ENCODE peak calls at places on chromosomes 4 and X, in eight cellular contexts. One of them, this sample, is unnamed.

GRCh38 chrX:153775631-153776595 is 4.9 kb upstream of the SRPK3 start:
- DNase-seq in breast epithelium: no peak
- DNase-seq in sigmoid colon: peak; percentile 45
- DNase-seq in IMR-90: no peak
- DNase-seq in A549: no peak
- DNase-seq in stomach: no peak
- DNase-seq in ovary: no peak
- DNase-seq in HCT116: no peak
- DNase-seq in this sample: no peak

GRCh38 chrX:24391362-24391761 is 30.9 kb downstream of the SUPT20HL1 start:
- DNase-seq in breast epithelium: no peak
- DNase-seq in sigmoid colon: no peak
- DNase-seq in IMR-90: no peak
- DNase-seq in A549: no peak
- DNase-seq in stomach: no peak
- DNase-seq in ovary: no peak
- DNase-seq in HCT116: no peak
- DNase-seq in this sample: no peak

GRCh38 chr4:53141308-53141707 is 224.6 kb downstream of the SCFD2 start:
- DNase-seq in breast epithelium: no peak
- DNase-seq in sigmoid colon: no peak
- DNase-seq in IMR-90: peak; percentile 19
- DNase-seq in A549: no peak
- DNase-seq in stomach: no peak
- DNase-seq in ovary: no peak
- DNase-seq in HCT116: no peak
- DNase-seq in this sample: no peak

GRCh38 chr4:58602022-58602421 is 1491.8 kb upstream of the IGFBP7 start:
- DNase-seq in breast epithelium: no peak
- DNase-seq in sigmoid colon: no peak
- DNase-seq in IMR-90: no peak
- DNase-seq in A549: no peak
- DNase-seq in stomach: no peak
- DNase-seq in ovary: no peak
- DNase-seq in HCT116: no peak
- DNase-seq in this sample: no peak

GRCh38 chr4:114807759-114808404 is 209.3 kb downstream of the UGT8 start:
- DNase-seq in breast epithelium: no peak
- DNase-seq in sigmoid colon: no peak
- DNase-seq in IMR-90: peak; percentile 3
- DNase-seq in A549: peak; percentile 34
- DNase-seq in stomach: peak; percentile 45
- DNase-seq in ovary: no peak
- DNase-seq in HCT116: peak; percentile 42
- DNase-seq in this sample: no peak

GRCh38 chr4:153146031-153146430 is 58.2 kb upstream of the TRIM2 start:
- DNase-seq in breast epithelium: no peak
- DNase-seq in sigmoid colon: no peak
- DNase-seq in IMR-90: no peak
- DNase-seq in A549: no peak
- DNase-seq in stomach: no peak
- DNase-seq in ovary: no peak
- DNase-seq in HCT116: no peak
- DNase-seq in this sample: no peak

GRCh38 chrX:41449615-41450014 is 2.5 kb downstream of the NYX start:
- DNase-seq in breast epithelium: no peak
- DNase-seq in sigmoid colon: no peak
- DNase-seq in IMR-90: peak; percentile 24
- DNase-seq in A549: no peak
- DNase-seq in stomach: no peak
- DNase-seq in ovary: no peak
- DNase-seq in HCT116: no peak
- DNase-seq in this sample: no peak

GRCh38 chrX:9953396-9953795 is 13.8 kb upstream of the CLDN34 start:
- DNase-seq in breast epithelium: no peak
- DNase-seq in sigmoid colon: no peak
- DNase-seq in IMR-90: no peak
- DNase-seq in A549: no peak
- DNase-seq in stomach: no peak
- DNase-seq in ovary: no peak
- DNase-seq in HCT116: no peak
- DNase-seq in this sample: no peak

GRCh38 chr4:155403886-155404285 is 27.1 kb upstream of the MAP9 start:
- DNase-seq in breast epithelium: no peak
- DNase-seq in sigmoid colon: no peak
- DNase-seq in IMR-90: peak; percentile 72
- DNase-seq in A549: peak; percentile 40
- DNase-seq in stomach: no peak
- DNase-seq in ovary: no peak
- DNase-seq in HCT116: peak; percentile 36
- DNase-seq in this sample: no peak

GRCh38 chr4:150943126-150943525 is 72.0 kb downstream of the LRBA start:
- DNase-seq in breast epithelium: no peak
- DNase-seq in sigmoid colon: no peak
- DNase-seq in IMR-90: no peak
- DNase-seq in A549: no peak
- DNase-seq in stomach: no peak
- DNase-seq in ovary: no peak
- DNase-seq in HCT116: no peak
- DNase-seq in this sample: no peak

GRCh38 chr4:78938868-78939666 is at the start of gene PAQR3:
- DNase-seq in breast epithelium: peak; percentile 64
- DNase-seq in sigmoid colon: peak; percentile 92
- DNase-seq in IMR-90: peak; percentile 76
- DNase-seq in A549: peak; percentile 76
- DNase-seq in stomach: peak; percentile 87
- DNase-seq in ovary: peak; percentile 83
- DNase-seq in HCT116: peak; percentile 57
- DNase-seq in this sample: peak; percentile 72

GRCh38 chrX:41137589-41137988 is 52.3 kb downstream of the USP9X start:
- DNase-seq in breast epithelium: no peak
- DNase-seq in sigmoid colon: no peak
- DNase-seq in IMR-90: peak; percentile 19
- DNase-seq in A549: no peak
- DNase-seq in stomach: no peak
- DNase-seq in ovary: no peak
- DNase-seq in HCT116: no peak
- DNase-seq in this sample: no peak

GRCh38 chr4:167020410-167020809 is 213.9 kb downstream of the SPOCK3 start:
- DNase-seq in breast epithelium: no peak
- DNase-seq in sigmoid colon: no peak
- DNase-seq in IMR-90: no peak
- DNase-seq in A549: peak; percentile 11
- DNase-seq in stomach: no peak
- DNase-seq in ovary: no peak
- DNase-seq in HCT116: no peak
- DNase-seq in this sample: no peak

GRCh38 chr4:40402556-40402955 is 67.4 kb downstream of the CHRNA9 start:
- DNase-seq in breast epithelium: no peak
- DNase-seq in sigmoid colon: no peak
- DNase-seq in IMR-90: no peak
- DNase-seq in A549: no peak
- DNase-seq in stomach: no peak
- DNase-seq in ovary: no peak
- DNase-seq in HCT116: no peak
- DNase-seq in this sample: no peak

GRCh38 chr4:47415719-47416118 is 47.8 kb downstream of the COMMD8 start:
- DNase-seq in breast epithelium: no peak
- DNase-seq in sigmoid colon: no peak
- DNase-seq in IMR-90: no peak
- DNase-seq in A549: no peak
- DNase-seq in stomach: no peak
- DNase-seq in ovary: no peak
- DNase-seq in HCT116: no peak
- DNase-seq in this sample: no peak

GRCh38 chr4:18155062-18156041 is 133.8 kb upstream of the LCORL start:
- DNase-seq in breast epithelium: no peak
- DNase-seq in sigmoid colon: no peak
- DNase-seq in IMR-90: no peak
- DNase-seq in A549: no peak
- DNase-seq in stomach: no peak
- DNase-seq in ovary: no peak
- DNase-seq in HCT116: no peak
- DNase-seq in this sample: no peak

GRCh38 chr4:54940996-54941395 is 184.4 kb downstream of the KDR start:
- DNase-seq in breast epithelium: no peak
- DNase-seq in sigmoid colon: no peak
- DNase-seq in IMR-90: no peak
- DNase-seq in A549: no peak
- DNase-seq in stomach: no peak
- DNase-seq in ovary: no peak
- DNase-seq in HCT116: no peak
- DNase-seq in this sample: no peak

GRCh38 chr4:102390438-102390837 is 45.2 kb upstream of the SLC39A8 start:
- DNase-seq in breast epithelium: no peak
- DNase-seq in sigmoid colon: no peak
- DNase-seq in IMR-90: no peak
- DNase-seq in A549: no peak
- DNase-seq in stomach: no peak
- DNase-seq in ovary: no peak
- DNase-seq in HCT116: no peak
- DNase-seq in this sample: no peak

GRCh38 chrX:72306085-72306801 is 529 bp upstream of the CITED1 start:
- DNase-seq in breast epithelium: no peak
- DNase-seq in sigmoid colon: no peak
- DNase-seq in IMR-90: no peak
- DNase-seq in A549: peak; percentile 20
- DNase-seq in stomach: no peak
- DNase-seq in ovary: no peak
- DNase-seq in HCT116: no peak
- DNase-seq in this sample: no peak
- H3K4me3 ChIP-seq in breast epithelium: peak overlapping the region; percentile 46
- H3K4me3 ChIP-seq in sigmoid colon: peak overlapping the region; percentile 53
- H3K4me3 ChIP-seq in IMR-90: peak overlapping the region; percentile 65
- H3K4me3 ChIP-seq in A549: peak overlapping the region; percentile 63
- H3K4me3 ChIP-seq in stomach: peak overlapping the region; percentile 50
- H3K4me3 ChIP-seq in ovary: peak overlapping the region; percentile 26
- H3K4me3 ChIP-seq in HCT116: peak overlapping the region; percentile 60
- H3K4me3 ChIP-seq in this sample: no peak overlapping the region

DNA sequence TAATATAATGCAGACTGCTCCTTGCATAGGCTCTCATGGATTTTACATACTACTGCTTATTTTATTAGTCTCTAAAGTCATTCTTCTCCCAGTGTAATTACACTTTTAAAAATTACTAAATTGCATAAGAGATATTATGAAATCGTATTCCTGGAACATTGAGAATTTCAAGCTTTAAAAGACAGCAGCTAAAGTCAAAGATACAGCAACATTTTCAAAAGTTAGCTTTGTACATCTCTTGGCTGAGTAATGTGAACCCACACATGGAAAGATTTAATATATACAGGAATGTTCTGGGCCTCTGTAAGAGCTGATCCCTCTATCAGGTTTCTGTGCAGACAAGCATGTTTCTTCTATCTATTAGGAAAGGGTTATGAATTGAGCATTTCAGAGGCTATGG is 148.3 kb upstream of the SPRY1 start:
- DNase-seq in breast epithelium: no peak
- DNase-seq in sigmoid colon: no peak
- DNase-seq in IMR-90: peak; percentile 58
- DNase-seq in A549: no peak
- DNase-seq in stomach: no peak
- DNase-seq in ovary: no peak
- DNase-seq in HCT116: no peak
- DNase-seq in this sample: no peak
- TF ChIP-seq CTCF in breast epithelium: no peak
- TF ChIP-seq CTCF in sigmoid colon: no peak
- TF ChIP-seq CTCF in IMR-90: no peak
- TF ChIP-seq CTCF in A549: no peak
- TF ChIP-seq CTCF in stomach: no peak
- TF ChIP-seq CTCF in ovary: no peak
- TF ChIP-seq CTCF in HCT116: no peak
- TF ChIP-seq CTCF in this sample: no peak

DNA sequence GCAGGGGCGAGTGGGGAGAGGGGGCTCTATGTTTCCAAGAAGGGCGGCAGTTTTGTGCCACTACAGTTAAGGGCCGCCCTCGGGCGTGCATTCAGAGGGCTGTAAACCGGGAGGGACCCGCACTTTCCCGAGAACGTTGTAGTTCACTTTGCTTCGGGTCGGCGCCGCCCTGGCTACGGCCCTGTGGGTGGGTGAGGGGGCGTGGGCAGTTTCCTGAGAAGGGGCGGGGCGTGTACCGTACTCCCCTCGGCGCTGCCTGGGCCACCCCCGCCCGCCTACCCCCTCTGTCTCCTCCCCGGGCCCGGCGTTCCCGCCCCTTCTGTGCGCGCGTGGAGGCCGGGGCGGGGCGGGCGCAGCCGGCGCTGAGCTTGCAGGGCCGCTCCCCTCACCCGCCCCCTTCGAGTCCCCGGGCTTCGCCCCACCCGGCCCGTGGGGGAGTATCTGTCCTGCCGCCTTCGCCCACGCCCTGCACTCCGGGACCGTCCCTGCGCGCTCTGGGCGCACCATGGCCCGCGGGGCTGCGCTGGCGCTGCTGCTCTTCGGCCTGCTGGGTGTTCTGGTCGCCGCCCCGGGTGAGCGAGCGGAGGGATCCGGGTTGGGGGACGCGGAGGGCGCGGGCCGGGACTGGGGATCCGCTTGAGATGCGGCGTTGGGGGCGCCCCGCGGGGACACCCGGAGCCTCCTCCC is at the start of gene CD99:
- DNase-seq in breast epithelium: peak; percentile 44
- DNase-seq in sigmoid colon: peak; percentile 95
- DNase-seq in IMR-90: peak; percentile 78
- DNase-seq in A549: peak; percentile 92
- DNase-seq in stomach: peak; percentile 89
- DNase-seq in ovary: peak; percentile 92
- DNase-seq in HCT116: no peak
- DNase-seq in this sample: peak; percentile 98
- TF ChIP-seq POLR2A in breast epithelium: no peak
- TF ChIP-seq POLR2A in sigmoid colon: peak; percentile 78
- TF ChIP-seq POLR2A in IMR-90: peak; percentile 39
- TF ChIP-seq POLR2A in A549: no peak
- TF ChIP-seq POLR2A in stomach: no peak
- TF ChIP-seq POLR2A in ovary: peak; percentile 42
- TF ChIP-seq POLR2A in HCT116: no peak
- TF ChIP-seq POLR2A in this sample: no peak

GRCh38 chrX:132407704-132408103 is 81.1 kb downstream of the MBNL3 start:
- DNase-seq in breast epithelium: no peak
- DNase-seq in sigmoid colon: no peak
- DNase-seq in IMR-90: no peak
- DNase-seq in A549: no peak
- DNase-seq in stomach: no peak
- DNase-seq in ovary: no peak
- DNase-seq in HCT116: no peak
- DNase-seq in this sample: no peak

GRCh38 chrX:132411310-132411977 is 77.4 kb downstream of the MBNL3 start:
- DNase-seq in breast epithelium: no peak
- DNase-seq in sigmoid colon: no peak
- DNase-seq in IMR-90: no peak
- DNase-seq in A549: no peak
- DNase-seq in stomach: no peak
- DNase-seq in ovary: no peak
- DNase-seq in HCT116: no peak
- DNase-seq in this sample: no peak

GRCh38 chrX:132413459-132413858 is 75.4 kb downstream of the MBNL3 start:
- DNase-seq in breast epithelium: no peak
- DNase-seq in sigmoid colon: no peak
- DNase-seq in IMR-90: no peak
- DNase-seq in A549: peak; percentile 3
- DNase-seq in stomach: no peak
- DNase-seq in ovary: no peak
- DNase-seq in HCT116: peak; percentile 32
- DNase-seq in this sample: no peak

GRCh38 chrX:132412208-132412607 is 76.6 kb downstream of the MBNL3 start:
- DNase-seq in breast epithelium: no peak
- DNase-seq in sigmoid colon: no peak
- DNase-seq in IMR-90: no peak
- DNase-seq in A549: no peak
- DNase-seq in stomach: no peak
- DNase-seq in ovary: no peak
- DNase-seq in HCT116: no peak
- DNase-seq in this sample: no peak

GRCh38 chrX:132409780-132410556 is 78.9 kb downstream of the MBNL3 start:
- DNase-seq in breast epithelium: no peak
- DNase-seq in sigmoid colon: no peak
- DNase-seq in IMR-90: no peak
- DNase-seq in A549: no peak
- DNase-seq in stomach: no peak
- DNase-seq in ovary: no peak
- DNase-seq in HCT116: no peak
- DNase-seq in this sample: no peak
- H3K4me3 ChIP-seq in breast epithelium: no peak overlapping the region
- H3K4me3 ChIP-seq in sigmoid colon: no peak overlapping the region
- H3K4me3 ChIP-seq in IMR-90: no peak overlapping the region
- H3K4me3 ChIP-seq in A549: no peak overlapping the region
- H3K4me3 ChIP-seq in stomach: no peak overlapping the region
- H3K4me3 ChIP-seq in ovary: no peak overlapping the region
- H3K4me3 ChIP-seq in HCT116: no peak overlapping the region
- H3K4me3 ChIP-seq in this sample: no peak overlapping the region